ENCODE peak calls at places on chromosome 11, in nine cellular contexts. K, N, Z, Y, C, H, V, Q and P are unnamed samples.

GRCh38 chr11:5992604-5993251 is 5.9 kb upstream of the OR52L1 start:
- DNase-seq in K (no peak), N (no peak), Z (peak), Y (no peak), C (peak), H (no peak), V (peak), Q (peak), P (no peak)

GRCh38 chr11:119990306-119991021 is 147.4 kb downstream of the TRIM29 start:
- DNase-seq in K (no peak), N (no peak), Z (peak), Y (no peak), C (no peak), H (no peak), V (no peak), Q (no peak), P (no peak)

GRCh38 chr11:127006311-127006710 is 5.7 kb upstream of the KIRREL3 start:
- DNase-seq in K (no peak), N (no peak), Z (no peak), Y (no peak), C (no peak), H (no peak), V (no peak), Q (no peak), P (no peak)

GRCh38 chr11:64250875-64251721 is at the start of gene PLCB3:
- DNase-seq in K (peak), N (peak), Z (peak), Y (no peak), C (no peak), H (peak), V (peak), Q (no peak), P (peak)

GRCh38 chr11:60933416-60933815 is 9.2 kb downstream of the TMEM132A start:
- DNase-seq in K (no peak), N (no peak), Z (no peak), Y (no peak), C (no peak), H (no peak), V (no peak), Q (no peak), P (no peak)

GRCh38 chr11:117715801-117716200 is 81.2 kb downstream of the DSCAML1 start:
- DNase-seq in K (no peak), N (no peak), Z (no peak), Y (no peak), C (no peak), H (no peak), V (no peak), Q (no peak), P (no peak)

GRCh38 chr11:126892781-126893180 is 107.8 kb downstream of the KIRREL3 start:
- DNase-seq in K (no peak), N (no peak), Z (no peak), Y (no peak), C (no peak), H (no peak), V (no peak), Q (no peak), P (no peak)

GRCh38 chr11:112460141-112460540 is 199.5 kb upstream of the PLET1 start:
- DNase-seq in K (no peak), N (no peak), Z (no peak), Y (no peak), C (no peak), H (no peak), V (no peak), Q (no peak), P (no peak)

GRCh38 chr11:44988111-44988510 is 37.4 kb upstream of the TP53I11 start:
- DNase-seq in K (no peak), N (no peak), Z (no peak), Y (no peak), C (no peak), H (no peak), V (no peak), Q (no peak), P (no peak)

GRCh38 chr11:130771708-130772107 is 144.6 kb downstream of the SNX19 start:
- DNase-seq in K (no peak), N (no peak), Z (no peak), Y (no peak), C (no peak), H (no peak), V (no peak), Q (no peak), P (no peak)

GRCh38 chr11:61336171-61336935 is 3.3 kb downstream of the TKFC start:
- DNase-seq in K (peak), N (peak), Z (peak), Y (peak), C (peak), H (peak), V (peak), Q (peak), P (peak)

GRCh38 chr11:33689506-33689905 is 11.1 kb downstream of the C11orf91 start:
- DNase-seq in K (no peak), N (no peak), Z (no peak), Y (no peak), C (no peak), H (no peak), V (no peak), Q (no peak), P (no peak)

GRCh38 chr11:85831050-85831449 is 20.1 kb upstream of the SYTL2 start:
- DNase-seq in K (no peak), N (no peak), Z (no peak), Y (no peak), C (no peak), H (no peak), V (no peak), Q (no peak), P (no peak)

GRCh38 chr11:31214337-31214736 is 155.2 kb downstream of the DCDC1 start:
- DNase-seq in K (no peak), N (no peak), Z (no peak), Y (no peak), C (no peak), H (no peak), V (no peak), Q (no peak), P (no peak)

GRCh38 chr11:19327280-19327679 is 86.5 kb upstream of the E2F8 start:
- DNase-seq in K (no peak), N (no peak), Z (no peak), Y (no peak), C (no peak), H (no peak), V (no peak), Q (no peak), P (no peak)

GRCh38 chr11:18230859-18231258 is 5.7 kb downstream of the SAA4 start:
- DNase-seq in K (no peak), N (no peak), Z (no peak), Y (no peak), C (no peak), H (peak), V (no peak), Q (no peak), P (no peak)

GRCh38 chr11:117803896-117804295 is 6.9 kb upstream of the DSCAML1 start:
- DNase-seq in K (peak), N (no peak), Z (no peak), Y (no peak), C (no peak), H (no peak), V (no peak), Q (no peak), P (no peak)

GRCh38 chr11:27524155-27524554 is 17.6 kb upstream of the LIN7C start:
- DNase-seq in K (no peak), N (peak), Z (peak), Y (no peak), C (peak), H (peak), V (no peak), Q (peak), P (no peak)

GRCh38 chr11:29333993-29334780 is 682.6 kb downstream of the KCNA4 start:
- DNase-seq in K (no peak), N (no peak), Z (peak), Y (no peak), C (peak), H (no peak), V (peak), Q (peak), P (no peak)

GRCh38 chr11:75465701-75466531 is 32.9 kb upstream of the KLHL35 start:
- DNase-seq in K (peak), N (no peak), Z (peak), Y (no peak), C (no peak), H (peak), V (no peak), Q (no peak), P (no peak)

GRCh38 chr11:44893250-44894216 is 57.1 kb downstream of the TP53I11 start:
- DNase-seq in K (no peak), N (no peak), Z (no peak), Y (peak), C (no peak), H (peak), V (no peak), Q (no peak), P (no peak)

GRCh38 chr11:106457727-106458126 is 380.3 kb downstream of the AASDHPPT start:
- DNase-seq in K (no peak), N (no peak), Z (peak), Y (no peak), C (peak), H (no peak), V (no peak), Q (no peak), P (no peak)

GRCh38 chr11:65672180-65672860 is 9.6 kb upstream of the RELA start:
- DNase-seq in K (no peak), N (no peak), Z (no peak), Y (no peak), C (no peak), H (no peak), V (no peak), Q (no peak), P (no peak)

GRCh38 chr11:61294717-61295595 is at the start of gene VWCE:
- DNase-seq in K (peak), N (peak), Z (peak), Y (peak), C (peak), H (peak), V (peak), Q (no peak), P (peak)

GRCh38 chr11:95661159-95661558 is 128.4 kb downstream of the FAM76B start:
- DNase-seq in K (no peak), N (no peak), Z (no peak), Y (no peak), C (no peak), H (no peak), V (no peak), Q (no peak), P (no peak)

GRCh38 chr11:65116370-65117205 is 913 bp downstream of the ZNHIT2 start:
- DNase-seq in K (peak), N (no peak), Z (peak), Y (peak), C (no peak), H (no peak), V (peak), Q (no peak), P (no peak)

GRCh38 chr11:61516675-61517516 is 8.3 kb downstream of the LRRC10B start:
- DNase-seq in K (no peak), N (peak), Z (peak), Y (no peak), C (peak), H (peak), V (peak), Q (no peak), P (peak)

GRCh38 chr11:108511851-108512474 is 13.8 kb upstream of the POGLUT3 start:
- DNase-seq in K (no peak), N (no peak), Z (peak), Y (no peak), C (peak), H (no peak), V (no peak), Q (no peak), P (no peak)

GRCh38 chr11:126129681-126130671 is 67.3 kb upstream of the CDON start:
- DNase-seq in K (no peak), N (no peak), Z (no peak), Y (no peak), C (no peak), H (peak), V (no peak), Q (no peak), P (no peak)

GRCh38 chr11:117966908-117967307 is 19.3 kb upstream of the IL10RA start:
- DNase-seq in K (no peak), N (no peak), Z (no peak), Y (no peak), C (no peak), H (no peak), V (no peak), Q (no peak), P (no peak)

GRCh38 chr11:67649634-67650540 is 643 bp downstream of the ACY3 start:
- DNase-seq in K (peak), N (no peak), Z (no peak), Y (no peak), C (no peak), H (peak), V (peak), Q (no peak), P (no peak)

GRCh38 chr11:2210366-2211112 is 38.9 kb upstream of the TH start:
- DNase-seq in K (peak), N (no peak), Z (no peak), Y (no peak), C (no peak), H (no peak), V (no peak), Q (no peak), P (no peak)

DNA sequence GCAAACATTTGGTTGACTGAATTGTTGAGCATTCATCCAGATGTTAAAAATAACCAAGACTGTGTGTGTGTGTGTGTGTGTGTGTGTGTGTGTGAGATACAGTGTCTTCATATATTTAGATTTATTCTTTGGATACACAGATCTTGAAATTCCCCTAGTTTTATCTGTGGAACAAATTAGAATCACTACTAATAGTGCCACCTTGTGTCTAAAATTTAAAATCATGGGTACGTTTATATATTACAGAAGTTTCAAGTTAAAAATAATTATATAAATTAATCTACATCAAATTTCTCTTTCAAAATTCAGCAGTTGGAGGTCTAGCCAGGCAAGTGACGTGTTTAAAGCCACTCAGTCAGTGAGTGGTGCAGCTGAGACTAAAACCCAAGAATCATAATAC is 1566.2 kb upstream of the TENM4 start:
- DNase-seq in K (no peak), N (no peak), Z (peak), Y (no peak), C (peak), H (no peak), V (no peak), Q (no peak), P (no peak)
- TF ChIP-seq CTCF in K (no peak), N (no peak), Z (peak), Y (no peak), C (no peak), H (no peak), V (peak), Q (no peak), P (peak)

GRCh38 chr11:10893713-10894112 is 35.9 kb upstream of the ZBED5 start:
- DNase-seq in K (no peak), N (no peak), Z (peak), Y (no peak), C (no peak), H (no peak), V (no peak), Q (no peak), P (no peak)
- TF ChIP-seq CTCF in K (no peak), N (no peak), Z (no peak), Y (peak), C (no peak), H (no peak), V (no peak), Q (peak), P (no peak)

GRCh38 chr11:70381872-70382842 is 16.2 kb upstream of the CTTN start:
- DNase-seq in K (no peak), N (no peak), Z (peak), Y (no peak), C (no peak), H (no peak), V (no peak), Q (no peak), P (no peak)
- TF ChIP-seq CTCF in K (no peak), N (no peak), Z (no peak), Y (no peak), C (no peak), H (no peak), V (no peak), Q (peak), P (no peak)

GRCh38 chr11:122756417-122756816 is 81.9 kb upstream of the CRTAM start:
- DNase-seq in K (no peak), N (no peak), Z (no peak), Y (no peak), C (no peak), H (no peak), V (peak), Q (no peak), P (no peak)
- TF ChIP-seq CTCF in K (no peak), N (no peak), Z (no peak), Y (no peak), C (no peak), H (no peak), V (peak), Q (no peak), P (no peak)

GRCh38 chr11:888290-889212 is 22.1 kb downstream of the CHID1 start:
- DNase-seq in K (no peak), N (no peak), Z (no peak), Y (no peak), C (no peak), H (peak), V (no peak), Q (no peak), P (no peak)

GRCh38 chr11:889261-889660 is 21.3 kb downstream of the CHID1 start:
- DNase-seq in K (no peak), N (no peak), Z (no peak), Y (no peak), C (no peak), H (peak), V (no peak), Q (no peak), P (no peak)

GRCh38 chr11:890794-891600 is 19.6 kb downstream of the CHID1 start:
- DNase-seq in K (no peak), N (no peak), Z (no peak), Y (no peak), C (no peak), H (no peak), V (no peak), Q (no peak), P (no peak)

GRCh38 chr11:892106-892505 is 18.5 kb downstream of the CHID1 start:
- DNase-seq in K (no peak), N (peak), Z (no peak), Y (no peak), C (no peak), H (no peak), V (no peak), Q (no peak), P (no peak)

DNA sequence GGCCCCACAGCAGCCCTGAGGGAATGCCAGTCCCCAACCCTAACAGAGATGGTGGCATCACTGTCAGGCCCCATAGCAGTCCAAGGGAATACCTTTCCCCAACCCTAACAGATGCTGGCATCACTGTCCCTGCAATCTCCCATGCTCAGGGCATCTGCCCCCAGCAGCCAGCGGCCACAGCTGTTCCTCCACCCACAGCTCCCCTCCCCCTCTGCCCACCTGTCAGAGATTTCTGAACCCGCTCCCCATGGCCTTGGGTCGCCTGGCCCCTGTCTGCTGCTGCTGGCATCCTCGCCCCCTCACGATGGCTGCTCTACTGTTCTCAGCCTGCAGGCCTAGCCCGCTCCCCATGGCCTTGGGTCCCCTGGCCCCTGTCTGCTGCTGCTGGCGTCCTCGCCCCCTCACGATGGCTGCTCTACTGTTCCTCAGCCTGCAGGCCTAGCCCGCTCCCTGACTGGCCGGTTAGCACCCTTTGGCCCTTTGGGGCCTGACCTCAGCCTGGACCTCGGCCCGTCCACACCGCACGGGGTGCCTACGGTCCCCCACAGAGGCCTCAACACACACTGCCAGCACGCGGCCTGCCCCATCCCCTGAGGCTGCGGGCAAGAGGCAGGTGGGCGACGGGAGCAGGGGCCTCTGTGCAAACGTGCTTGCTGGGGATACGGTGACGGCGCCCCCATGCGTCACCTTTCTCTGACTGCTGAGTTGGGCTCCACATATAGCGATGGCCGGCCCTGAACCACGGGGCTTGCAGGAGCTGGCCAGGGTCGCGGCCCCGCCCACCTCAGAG is 20.7 kb downstream of the CHID1 start:
- DNase-seq in K (no peak), N (peak), Z (no peak), Y (no peak), C (no peak), H (peak), V (no peak), Q (no peak), P (no peak)
- TF ChIP-seq CTCF in K (no peak), N (no peak), Z (no peak), Y (no peak), C (no peak), H (peak), V (no peak), Q (no peak), P (no peak)

DNA sequence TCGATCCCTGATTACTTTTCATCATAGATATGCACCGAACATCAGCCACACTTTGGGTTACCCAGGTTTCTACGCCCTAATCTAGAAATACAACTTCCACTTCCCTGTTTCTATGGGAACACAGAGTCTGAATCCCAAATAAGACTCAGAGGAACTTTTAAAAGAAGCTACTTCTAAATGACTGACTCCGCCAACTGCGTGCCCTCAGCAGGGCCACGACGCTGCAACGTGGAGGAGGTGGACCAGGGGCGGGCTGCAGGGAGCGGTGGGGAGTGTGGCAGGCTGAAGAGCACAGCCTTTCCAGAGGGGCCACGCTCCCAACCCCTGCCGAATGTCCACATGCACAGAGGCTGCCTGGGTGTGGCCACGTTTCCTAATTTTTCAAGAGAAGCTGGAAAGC is 304.0 kb downstream of the SHANK2 start:
- DNase-seq in K (peak), N (no peak), Z (no peak), Y (no peak), C (no peak), H (no peak), V (no peak), Q (no peak), P (no peak)
- TF ChIP-seq CTCF in K (no peak), N (no peak), Z (no peak), Y (no peak), C (no peak), H (no peak), V (no peak), Q (no peak), P (no peak)